ENCODE peak calls at places on chromosomes 1 and 21, in six cellular contexts. Z is K562, E is HepG2, C is SK-N-SH, R is H1, X is GM12878. M is an unnamed sample.

GRCh38 chr1:197170538-197170937 is 24.1 kb upstream of the ASPM start:
- DNase-seq in Z (no peak), E (peak; percentile 29), C (no peak), X (no peak), R (no peak), M (no peak)

GRCh38 chr1:24641646-24642151 is 1.4 kb upstream of the SRRM1 start:
- DNase-seq in X (no peak), E (no peak), R (no peak), Z (peak; percentile 61), C (peak; percentile 18), M (peak; percentile 58)

GRCh38 chr1:104706631-104707147 is 957.0 kb downstream of the AMY1C start:
- DNase-seq in Z (peak; percentile 18), R (no peak), C (no peak), E (peak; percentile 37), X (peak; percentile 9), M (no peak)

GRCh38 chr1:225882008-225882698 is at the start of gene TMEM63A:
- DNase-seq in X (peak; percentile 40), R (peak; percentile 75), Z (peak; percentile 95), C (peak; percentile 93), E (peak; percentile 82), M (peak; percentile 69)

GRCh38 chr1:42012852-42013251 is 94.1 kb upstream of the HIVEP3 start:
- DNase-seq in E (no peak), R (no peak), X (no peak), Z (no peak), C (no peak), M (no peak)

GRCh38 chr1:17881761-17882160 is 126.6 kb downstream of the ACTL8 start:
- DNase-seq in R (no peak), Z (no peak), X (no peak), E (no peak), C (peak; percentile 49), M (no peak)

GRCh38 chr1:37556712-37557196 is at the start of gene DNALI1:
- DNase-seq in R (peak; percentile 70), Z (peak; percentile 92), E (peak; percentile 44), C (peak; percentile 95), X (no peak), M (no peak)

GRCh38 chr1:152515454-152515823 is 1.2 kb downstream of the CRCT1 start:
- DNase-seq in C (peak; percentile 37), R (no peak), Z (no peak), X (no peak), E (no peak), M (no peak)

GRCh38 chr1:67013573-67013972 is 40.4 kb downstream of the SLC35D1 start:
- DNase-seq in C (no peak), X (no peak), E (no peak), R (no peak), Z (peak; percentile 40), M (no peak)

GRCh38 chr21:41715649-41716321 is 51.1 kb downstream of the RIPK4 start:
- DNase-seq in X (no peak), Z (no peak), C (no peak), E (peak; percentile 98), R (no peak), M (no peak)

GRCh38 chr1:53449026-53449425 is 10.2 kb upstream of the DMRTB1 start:
- DNase-seq in C (no peak), Z (no peak), R (no peak), E (no peak), X (no peak), M (no peak)

GRCh38 chr1:98028800-98029199 is 108.0 kb upstream of the DPYD start:
- DNase-seq in R (no peak), Z (no peak), X (no peak), C (no peak), E (no peak), M (no peak)

GRCh38 chr1:200905411-200906052 is 10.8 kb downstream of the INAVA start:
- DNase-seq in Z (no peak), C (no peak), X (no peak), R (no peak), E (peak; percentile 60), M (no peak)

GRCh38 chr1:16068356-16069270 is 4.8 kb downstream of the FAM131C start:
- DNase-seq in X (no peak), C (no peak), Z (no peak), E (no peak), R (no peak), M (no peak)

GRCh38 chr1:145961109-145961424 is 3.2 kb upstream of the LIX1L start:
- DNase-seq in C (peak; percentile 40), R (no peak), X (no peak), Z (no peak), E (no peak), M (no peak)

GRCh38 chr1:78291872-78292271 is 198.9 kb upstream of the PTGFR start:
- DNase-seq in C (peak; percentile 26), Z (no peak), X (no peak), R (no peak), E (no peak), M (no peak)

GRCh38 chr1:245704765-245705164 is 550.0 kb downstream of the KIF26B start:
- DNase-seq in E (no peak), C (no peak), R (no peak), X (no peak), Z (no peak), M (no peak)

GRCh38 chr21:29366532-29366931 is 67.8 kb downstream of the BACH1 start:
- DNase-seq in R (no peak), Z (no peak), X (no peak), E (no peak), C (no peak), M (no peak)

GRCh38 chr21:33655591-33656221 is 13.4 kb downstream of the ITSN1 start:
- DNase-seq in E (no peak), Z (peak; percentile 50), C (no peak), X (no peak), R (no peak), M (no peak)

GRCh38 chr1:86741947-86742572 is 37.7 kb downstream of the SH3GLB1 start:
- DNase-seq in E (peak; percentile 13), C (peak; percentile 21), Z (peak; percentile 57), R (no peak), X (no peak), M (no peak)

GRCh38 chr1:182206628-182207239 is 145.2 kb upstream of the ZNF648 start:
- DNase-seq in R (no peak), X (no peak), C (no peak), E (no peak), Z (peak; percentile 37), M (no peak)

GRCh38 chr1:48619529-48619928 is 147.5 kb upstream of the SPATA6 start:
- DNase-seq in R (peak; percentile 46), Z (peak; percentile 18), X (no peak), C (peak; percentile 26), E (no peak), M (no peak)

GRCh38 chr21:15063821-15064575 is 802 bp downstream of the NRIP1 start:
- DNase-seq in R (no peak), X (no peak), Z (peak; percentile 49), C (peak; percentile 35), E (no peak), M (peak; percentile 4)

GRCh38 chr1:3888301-3888700 is 11.8 kb downstream of the C1orf174 start:
- DNase-seq in Z (no peak), E (no peak), X (no peak), C (no peak), R (no peak), M (no peak)

GRCh38 chr1:176696109-176696508 is 233.1 kb downstream of the PAPPA2 start:
- DNase-seq in E (no peak), Z (peak; percentile 55), X (no peak), R (no peak), C (no peak), M (no peak)

GRCh38 chr1:1100296-1100695 is 15.6 kb downstream of the C1orf159 start:
- DNase-seq in R (no peak), Z (no peak), X (no peak), C (no peak), E (no peak), M (no peak)

GRCh38 chr21:26965567-26966359 is 1.1 kb downstream of the ADAMTS5 start:
- DNase-seq in C (peak; percentile 86), Z (no peak), X (no peak), R (no peak), E (no peak), M (no peak)

GRCh38 chr1:38083541-38083940 is 36.9 kb upstream of the POU3F1 start:
- DNase-seq in X (no peak), E (no peak), R (no peak), C (no peak), Z (no peak), M (no peak)

GRCh38 chr1:109643385-109644230 is 12.3 kb upstream of the GSTM4 start:
- DNase-seq in C (peak; percentile 49), Z (peak; percentile 91), X (no peak), R (peak; percentile 74), E (peak; percentile 67), M (peak; percentile 83)

GRCh38 chr1:18957532-18958295 is 1.2 kb upstream of the IFFO2 start:
- DNase-seq in C (no peak), E (peak; percentile 70), X (no peak), R (no peak), Z (no peak), M (no peak)
- TF ChIP-seq GABPA in C (no peak), E (no peak), X (no peak), R (no peak), Z (no peak), M (no peak)

GRCh38 chr1:230907472-230908205 is 39.3 kb upstream of the C1orf198 start:
- DNase-seq in X (no peak), E (no peak), R (no peak), C (no peak), Z (no peak), M (no peak)
- TF ChIP-seq CTCF in X (no peak), E (no peak), R (no peak), C (no peak), Z (no peak), M (no peak)

DNA sequence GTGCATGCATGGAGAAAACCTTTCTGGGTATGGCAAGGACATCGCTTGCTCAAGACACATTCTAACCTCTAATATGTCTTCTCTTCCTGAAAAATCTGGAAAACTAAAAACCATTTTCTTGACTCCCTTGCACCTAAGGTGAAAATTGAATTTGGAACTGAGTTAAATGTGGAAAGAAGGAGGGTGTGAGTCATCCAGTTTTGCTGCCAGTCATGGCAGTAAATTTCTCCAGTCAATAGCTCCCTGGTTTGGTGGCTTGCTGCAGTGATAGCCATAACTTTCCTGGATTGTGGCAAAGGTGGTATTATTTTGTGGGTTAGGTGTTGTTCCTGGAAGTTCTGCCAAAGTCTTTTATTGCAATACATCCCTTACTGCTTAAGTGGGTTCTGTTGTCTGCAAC is 2.5 kb downstream of the ZCCHC17 start:
- DNase-seq in R (no peak), Z (peak; percentile 25), C (no peak), X (no peak), E (no peak), M (no peak)
- TF ChIP-seq GABPA in R (no peak), Z (no peak), C (no peak), X (no peak), E (no peak), M (no peak)

GRCh38 chr1:204151562-204152309 is at the start of gene ETNK2:
- DNase-seq in R (no peak), Z (peak; percentile 36), X (no peak), C (peak; percentile 98), E (no peak), M (no peak)

GRCh38 chr1:204149107-204149506 is 2.7 kb downstream of the ETNK2 start:
- DNase-seq in X (no peak), Z (no peak), R (no peak), E (no peak), C (no peak), M (no peak)

GRCh38 chr1:204149635-204150565 is 1.9 kb downstream of the ETNK2 start:
- DNase-seq in Z (peak; percentile 18), C (no peak), E (no peak), X (no peak), R (no peak), M (no peak)

GRCh38 chr1:204152310-204153044 is 633 bp upstream of the ETNK2 start:
- DNase-seq in C (no peak), Z (no peak), R (no peak), X (no peak), E (no peak), M (no peak)

GRCh38 chr1:204150702-204151561 is 912 bp downstream of the ETNK2 start:
- DNase-seq in E (no peak), X (no peak), Z (no peak), C (no peak), R (no peak), M (no peak)
- TF ChIP-seq CTCF in E (no peak), X (no peak), Z (no peak), C (no peak), R (no peak), M (no peak)